ENCODE peak calls at places on chromosomes 11 and 22, in seven cellular contexts. A is thoracic aorta; I is cerebellar nuclear complex; V is IMR-90; U is iris pigment epithelial cell; X is stimulated activated CD8-positive, alpha-beta memory T cell treated with anti-CD3 and anti-CD28 coated beads, Interleukin-12 subunit alpha, Interleukin-12 subunit beta, amount 100 ng/mL, for 4 hours; B is left lung. S is an unnamed sample.

GRCh38 chr11:59255281-59255680 is 42.6 kb upstream of the MPEG1 start:
- DNase-seq in X (no peak), A (no peak), V (no peak), I (no peak), U (no peak), B (no peak), S (no peak)

GRCh38 chr11:35600439-35600838 is 17.8 kb upstream of the FJX1 start:
- DNase-seq in I (no peak), U (no peak), V (no peak), A (no peak), B (no peak), X (no peak), S (no peak)

GRCh38 chr22:25746012-25746373 is 4.0 kb downstream of the MYO18B start:
- DNase-seq in B (no peak), V (peak; percentile 43), A (no peak), I (no peak), X (no peak), U (peak; percentile 75), S (no peak)

GRCh38 chr11:107705027-107705426 is 6.8 kb downstream of the SLN start:
- DNase-seq in A (no peak), I (no peak), B (no peak), U (peak; percentile 91), X (no peak), V (peak; percentile 92), S (no peak)

GRCh38 chr22:37505989-37506388 is 13.2 kb downstream of the CARD10 start:
- DNase-seq in I (no peak), V (no peak), X (no peak), U (no peak), A (no peak), B (no peak), S (no peak)

GRCh38 chr11:56905936-56906335 is 82.8 kb upstream of the OR5AK2 start:
- DNase-seq in U (no peak), B (no peak), X (no peak), A (no peak), V (no peak), I (no peak), S (no peak)

GRCh38 chr22:23065069-23065451 is 5.3 kb upstream of the GNAZ start:
- DNase-seq in I (no peak), X (no peak), A (no peak), V (no peak), U (no peak), B (peak; percentile 12), S (peak; percentile 6)

GRCh38 chr11:88535916-88536547 is 198.5 kb upstream of the CTSC start:
- DNase-seq in X (no peak), U (peak; percentile 95), I (no peak), V (peak; percentile 92), B (no peak), A (no peak), S (no peak)

GRCh38 chr22:39932918-39933649 is 27.1 kb upstream of the TMA7B start:
- DNase-seq in I (no peak), A (no peak), B (no peak), V (no peak), U (peak; percentile 27), X (no peak), S (no peak)

GRCh38 chr11:1906146-1906545 is 13.4 kb upstream of the TNNT3 start:
- DNase-seq in U (peak; percentile 11), A (no peak), X (no peak), B (no peak), I (no peak), V (no peak), S (no peak)

GRCh38 chr22:30694638-30695350 is at the start of gene OSBP2:
- DNase-seq in A (no peak), U (no peak), X (peak; percentile 8), B (peak; percentile 34), V (no peak), I (no peak), S (peak; percentile 52)

GRCh38 chr11:34274712-34275398 is 83.0 kb downstream of the ABTB2 start:
- DNase-seq in V (peak; percentile 98), A (peak; percentile 80), U (peak; percentile 86), X (no peak), I (no peak), B (peak; percentile 92), S (no peak)

GRCh38 chr11:28913883-28914282 is 805.7 kb downstream of the METTL15 start:
- DNase-seq in A (no peak), B (no peak), X (no peak), V (no peak), I (no peak), U (no peak), S (no peak)

GRCh38 chr11:28735511-28735910 is 627.3 kb downstream of the METTL15 start:
- DNase-seq in V (no peak), U (no peak), A (no peak), B (no peak), I (no peak), X (no peak), S (no peak)

GRCh38 chr11:62713343-62713742 is 5.9 kb downstream of the GNG3 start:
- DNase-seq in V (no peak), B (peak; percentile 70), I (no peak), A (no peak), U (no peak), X (no peak), S (no peak)

GRCh38 chr11:72091292-72091691 is 10.6 kb downstream of the LRRC51 start:
- DNase-seq in A (no peak), B (peak; percentile 78), X (peak; percentile 28), V (peak; percentile 54), U (peak; percentile 62), I (no peak), S (peak; percentile 43)

GRCh38 chr11:77075425-77075905 is 8.7 kb downstream of the CAPN5 start:
- DNase-seq in I (no peak), U (no peak), V (no peak), A (no peak), X (no peak), B (no peak), S (no peak)

GRCh38 chr22:26065847-26066246 is 103.4 kb upstream of the SEZ6L start:
- DNase-seq in I (no peak), B (no peak), V (no peak), X (no peak), U (no peak), A (no peak), S (no peak)

GRCh38 chr11:44286268-44286880 is 23.6 kb downstream of the ALX4 start:
- DNase-seq in A (no peak), V (peak; percentile 44), X (peak; percentile 14), I (no peak), B (peak; percentile 54), U (peak; percentile 42), S (peak; percentile 47)

GRCh38 chr11:47961383-47961782 is 19.0 kb upstream of the PTPRJ start:
- DNase-seq in B (no peak), X (no peak), A (no peak), I (no peak), U (no peak), V (no peak), S (no peak)

GRCh38 chr11:69541001-69541285 is 59.5 kb downstream of the LINC01488 start:
- DNase-seq in U (no peak), X (no peak), V (no peak), I (no peak), B (no peak), A (no peak), S (no peak)

GRCh38 chr11:59756845-59757244 is 1.7 kb downstream of the STX3 start:
- DNase-seq in A (no peak), X (no peak), I (no peak), B (peak; percentile 54), V (peak; percentile 15), U (peak; percentile 41), S (no peak)

GRCh38 chr11:9385288-9385902 is 943 bp downstream of the IPO7 start:
- DNase-seq in A (no peak), U (peak; percentile 39), X (no peak), B (peak; percentile 70), V (no peak), I (no peak), S (no peak)

GRCh38 chr22:32712644-32713355 is 88.7 kb upstream of the TIMP3 start:
- DNase-seq in U (no peak), X (no peak), I (no peak), V (no peak), A (no peak), B (no peak), S (no peak)

GRCh38 chr11:104999716-105000115 is 23.3 kb downstream of the CASP5 start:
- DNase-seq in B (no peak), V (peak; percentile 3), I (no peak), U (peak; percentile 22), X (no peak), A (no peak), S (no peak)

GRCh38 chr22:19292262-19293230 is 1.0 kb upstream of the CLTCL1 start:
- DNase-seq in I (no peak), V (no peak), A (no peak), X (no peak), B (peak; percentile 35), U (no peak), S (no peak)

GRCh38 chr11:38356255-38356654 is 1758.2 kb upstream of the RAG2 start:
- DNase-seq in B (no peak), X (no peak), I (no peak), V (no peak), A (no peak), U (no peak), S (no peak)

GRCh38 chr11:45150943-45151342 is 4.5 kb downstream of the PRDM11 start:
- DNase-seq in V (no peak), A (no peak), U (no peak), B (no peak), I (no peak), X (no peak), S (no peak)

GRCh38 chr11:133202816-133203215 is 329.5 kb downstream of the OPCML start:
- DNase-seq in A (no peak), U (no peak), B (no peak), I (no peak), V (no peak), X (no peak), S (no peak)

GRCh38 chr22:17479129-17479528 is 84.2 kb upstream of the SLC25A18 start:
- DNase-seq in B (no peak), I (no peak), V (no peak), A (no peak), X (no peak), U (no peak), S (no peak)

GRCh38 chr11:61414547-61414946 is 15.2 kb downstream of the CPSF7 start:
- DNase-seq in U (no peak), A (no peak), V (no peak), I (no peak), X (no peak), B (no peak), S (no peak)

GRCh38 chr11:4751201-4751600 is 18.5 kb downstream of the OR51F1 start:
- DNase-seq in U (no peak), B (no peak), A (no peak), I (no peak), X (no peak), V (no peak), S (no peak)

GRCh38 chr11:103294516-103294915 is 185.3 kb downstream of the DYNC2H1 start:
- DNase-seq in B (no peak), U (no peak), A (no peak), X (no peak), I (no peak), V (peak; percentile 12), S (no peak)

GRCh38 chr11:31802990-31803812 is 7.9 kb downstream of the PAX6 start:
- DNase-seq in B (no peak), A (no peak), V (no peak), U (no peak), I (no peak), X (no peak), S (no peak)

GRCh38 chr22:40027191-40028097 is 32.7 kb downstream of the FAM83F start:
- DNase-seq in A (no peak), U (no peak), B (no peak), X (no peak), V (no peak), I (no peak), S (no peak)

GRCh38 chr11:61888043-61888442 is 3.3 kb downstream of the FADS3 start:
- DNase-seq in V (peak; percentile 90), B (peak; percentile 74), A (peak; percentile 88), U (peak; percentile 88), X (no peak), I (no peak), S (no peak)

S was measured in progenitor cell of endocrine pancreas.